ENCODE peak calls at places on chromosomes 1 and 21, in four cellular contexts. One of them, this sample, is unnamed.

GRCh38 chr1:70707214-70707613 is 296.1 kb downstream of the CTH start:
- DNase-seq in caudate nucleus: no peak
- DNase-seq in hypothalamus: no peak
- DNase-seq in GM12865: no peak
- DNase-seq in this sample: no peak

GRCh38 chr1:3717715-3718601 is 34.3 kb upstream of the CCDC27 start:
- DNase-seq in caudate nucleus: no peak
- DNase-seq in hypothalamus: no peak
- DNase-seq in GM12865: peak
- DNase-seq in this sample: no peak

GRCh38 chr1:32198237-32199042 is 2.0 kb upstream of the CCDC28B start:
- DNase-seq in caudate nucleus: no peak
- DNase-seq in hypothalamus: no peak
- DNase-seq in GM12865: no peak
- DNase-seq in this sample: no peak

GRCh38 chr21:45876381-45877159 is 105.0 kb upstream of the COL6A1 start:
- DNase-seq in caudate nucleus: no peak
- DNase-seq in hypothalamus: peak
- DNase-seq in GM12865: no peak
- DNase-seq in this sample: no peak

GRCh38 chr1:207866471-207867135 is 44.3 kb downstream of the CD34 start:
- DNase-seq in caudate nucleus: no peak
- DNase-seq in hypothalamus: peak
- DNase-seq in GM12865: no peak
- DNase-seq in this sample: peak

GRCh38 chr1:163168053-163168452 is 34.7 kb downstream of the RGS5 start:
- DNase-seq in caudate nucleus: no peak
- DNase-seq in hypothalamus: no peak
- DNase-seq in GM12865: no peak
- DNase-seq in this sample: no peak

GRCh38 chr1:24290933-24291487 is 28.1 kb upstream of the GRHL3 start:
- DNase-seq in caudate nucleus: no peak
- DNase-seq in hypothalamus: no peak
- DNase-seq in GM12865: no peak
- DNase-seq in this sample: no peak

GRCh38 chr1:59071289-59071688 is 225.6 kb upstream of the FGGY start:
- DNase-seq in caudate nucleus: no peak
- DNase-seq in hypothalamus: no peak
- DNase-seq in GM12865: peak
- DNase-seq in this sample: peak

GRCh38 chr1:112247036-112247597 is 148.9 kb upstream of the CTTNBP2NL start:
- DNase-seq in caudate nucleus: no peak
- DNase-seq in hypothalamus: no peak
- DNase-seq in GM12865: no peak
- DNase-seq in this sample: no peak

GRCh38 chr1:151990856-151991198 is 2.8 kb downstream of the S100A10 start:
- DNase-seq in caudate nucleus: no peak
- DNase-seq in hypothalamus: no peak
- DNase-seq in GM12865: no peak
- DNase-seq in this sample: no peak

GRCh38 chr1:117067528-117068370 is 7.6 kb downstream of the TTF2 start:
- DNase-seq in caudate nucleus: peak
- DNase-seq in hypothalamus: peak
- DNase-seq in GM12865: peak
- DNase-seq in this sample: peak

GRCh38 chr1:227903061-227903521 is 44.6 kb downstream of the WNT9A start:
- DNase-seq in caudate nucleus: no peak
- DNase-seq in hypothalamus: no peak
- DNase-seq in GM12865: no peak
- DNase-seq in this sample: no peak

GRCh38 chr1:165871311-165872067 is 44.1 kb downstream of the UCK2 start:
- DNase-seq in caudate nucleus: peak
- DNase-seq in hypothalamus: peak
- DNase-seq in GM12865: peak
- DNase-seq in this sample: peak

GRCh38 chr21:38136201-38136600 is 120.6 kb upstream of the KCNJ15 start:
- DNase-seq in caudate nucleus: no peak
- DNase-seq in hypothalamus: no peak
- DNase-seq in GM12865: no peak
- DNase-seq in this sample: no peak

GRCh38 chr1:185646202-185646683 is 87.9 kb upstream of the HMCN1 start:
- DNase-seq in caudate nucleus: peak
- DNase-seq in hypothalamus: peak
- DNase-seq in GM12865: no peak
- DNase-seq in this sample: peak

GRCh38 chr1:63994636-63995035 is 208.8 kb upstream of the UBE2U start:
- DNase-seq in caudate nucleus: no peak
- DNase-seq in hypothalamus: no peak
- DNase-seq in GM12865: no peak
- DNase-seq in this sample: no peak

GRCh38 chr1:205963352-205963751 is 20.1 kb upstream of the SLC26A9 start:
- DNase-seq in caudate nucleus: no peak
- DNase-seq in hypothalamus: no peak
- DNase-seq in GM12865: no peak
- DNase-seq in this sample: no peak

GRCh38 chr1:203290261-203291089 is 14.8 kb upstream of the BTG2 start:
- DNase-seq in caudate nucleus: peak
- DNase-seq in hypothalamus: peak
- DNase-seq in GM12865: peak
- DNase-seq in this sample: no peak

GRCh38 chr1:165152727-165153126 is 203.8 kb downstream of the LMX1A start:
- DNase-seq in caudate nucleus: no peak
- DNase-seq in hypothalamus: no peak
- DNase-seq in GM12865: no peak
- DNase-seq in this sample: peak

GRCh38 chr1:224226849-224227502 is 43.9 kb downstream of the DEGS1 start:
- DNase-seq in caudate nucleus: no peak
- DNase-seq in hypothalamus: no peak
- DNase-seq in GM12865: no peak
- DNase-seq in this sample: no peak

GRCh38 chr1:228373681-228374571 is 32.7 kb downstream of the TRIM11 start:
- DNase-seq in caudate nucleus: no peak
- DNase-seq in hypothalamus: no peak
- DNase-seq in GM12865: no peak
- DNase-seq in this sample: no peak

This sample was measured in OCI-M1.